ENCODE peak calls at places on chromosomes 16 and 17, in five cellular contexts. Z, T, C, B and Y are unnamed samples.
A peak's percentile ranks its signal among the peaks of the same experiment; 100 is the strongest.

GRCh38 chr17:19648475-19649406 is at the start of gene ALDH3A2:
- DNase-seq in B (peak; percentile 84), T (peak; percentile 94), C (peak; percentile 98), Z (peak; percentile 76), Y (peak; percentile 18)

GRCh38 chr17:4365628-4366311 is 705 bp downstream of the UBE2G1 start:
- DNase-seq in B (peak; percentile 7), Z (no peak), C (peak; percentile 42), T (peak; percentile 16), Y (no peak)

GRCh38 chr16:87791295-87792204 is 25.8 kb upstream of the KLHDC4 start:
- DNase-seq in T (no peak), C (peak; percentile 65), B (no peak), Z (no peak), Y (no peak)

GRCh38 chr17:66947311-66947710 is 17.2 kb upstream of the CACNG4 start:
- DNase-seq in T (no peak), B (no peak), Z (no peak), C (no peak), Y (no peak)

GRCh38 chr17:67636841-67637240 is 80.9 kb upstream of the NOL11 start:
- DNase-seq in Z (no peak), B (no peak), T (peak; percentile 79), C (no peak), Y (no peak)

GRCh38 chr16:79066621-79067020 is 533.9 kb downstream of the MAF start:
- DNase-seq in Z (peak; percentile 81), B (no peak), C (no peak), T (no peak), Y (no peak)

GRCh38 chr17:57900991-57901743 is 51.3 kb upstream of the MRPS23 start:
- DNase-seq in C (no peak), Z (peak; percentile 71), B (no peak), T (no peak), Y (no peak)

GRCh38 chr17:48023408-48024148 is 14.0 kb downstream of the COPZ2 start:
- DNase-seq in B (no peak), T (peak; percentile 59), Z (peak; percentile 72), C (peak; percentile 75), Y (no peak)

GRCh38 chr17:5468075-5468473 is 708 bp downstream of the DHX33 start:
- DNase-seq in B (no peak), Z (no peak), C (no peak), T (peak; percentile 1), Y (no peak)

GRCh38 chr16:22694887-22695382 is 119.0 kb upstream of the HS3ST2 start:
- DNase-seq in Z (no peak), T (peak; percentile 84), B (no peak), C (no peak), Y (no peak)

GRCh38 chr17:15966879-15967248 is 21.9 kb downstream of the ADORA2B start:
- DNase-seq in Z (peak; percentile 1), T (no peak), C (no peak), B (no peak), Y (no peak)

GRCh38 chr17:45222994-45223540 is 1.4 kb downstream of the FMNL1 start:
- DNase-seq in T (no peak), B (no peak), Z (no peak), C (no peak), Y (no peak)

GRCh38 chr17:64252831-64253230 is 10.2 kb downstream of the TEX2 start:
- DNase-seq in Z (no peak), C (no peak), T (no peak), B (no peak), Y (no peak)

GRCh38 chr17:4536259-4536741 is 18.9 kb downstream of the MYBBP1A start:
- DNase-seq in C (no peak), Z (no peak), B (no peak), T (no peak), Y (no peak)